ENCODE peak calls at places on chromosome 13, in ten cellular contexts. I is IMR-90; R is CD8-positive, alpha-beta memory T cell; W is mesenchymal stem cell; B is AG04450; G is HFF-Myc; Q is A549; F is AG10803; V is effector memory CD4-positive, alpha-beta T cell; Y is BE2C. S is an unnamed sample.

GRCh38 chr13:84994582-84994981 is 804.6 kb downstream of the SLITRK6 start:
- DNase-seq in I (no peak), R (no peak), W (peak; percentile 9), B (no peak), G (no peak), Q (peak; percentile 60), F (no peak), V (no peak), Y (no peak), S (no peak)

GRCh38 chr13:63288576-63288975 is 1872.9 kb upstream of the PCDH20 start:
- DNase-seq in I (peak; percentile 57), R (no peak), W (peak; percentile 22), B (no peak), G (no peak), Q (no peak), F (no peak), V (no peak), Y (no peak), S (peak; percentile 7)

GRCh38 chr13:46687810-46688209 is 109.2 kb downstream of the ESD start:
- DNase-seq in I (peak; percentile 46), R (no peak), W (peak; percentile 48), B (no peak), G (peak; percentile 26), Q (peak; percentile 36), F (no peak), V (no peak), Y (no peak), S (no peak)

GRCh38 chr13:101390461-101390860 is 25.8 kb downstream of the NALCN start:
- DNase-seq in I (peak; percentile 30), R (no peak), W (peak; percentile 58), B (no peak), G (peak; percentile 25), Q (no peak), F (peak; percentile 55), V (no peak), Y (no peak), S (no peak)

GRCh38 chr13:75675421-75675820 is 39.3 kb downstream of the LMO7 start:
- DNase-seq in I (peak; percentile 31), R (no peak), W (no peak), B (no peak), G (no peak), Q (no peak), F (peak; percentile 55), V (no peak), Y (no peak), S (no peak)

GRCh38 chr13:28022848-28023518 is 34.5 kb upstream of the URAD start:
- DNase-seq in I (peak; percentile 46), R (no peak), W (no peak), B (no peak), G (no peak), Q (no peak), F (peak; percentile 28), V (no peak), Y (no peak), S (no peak)

GRCh38 chr13:97394542-97394941 is 39.4 kb upstream of the RAP2A start:
- DNase-seq in I (no peak), R (no peak), W (no peak), B (no peak), G (no peak), Q (no peak), F (no peak), V (no peak), Y (no peak), S (no peak)

GRCh38 chr13:38767506-38768265 is 80.8 kb downstream of the FREM2 start:
- DNase-seq in I (no peak), R (no peak), W (no peak), B (no peak), G (no peak), Q (no peak), F (no peak), V (no peak), Y (no peak), S (no peak)

GRCh38 chr13:89726690-89727435 is 1620.6 kb upstream of the MIR17HG start:
- DNase-seq in I (peak; percentile 46), R (no peak), W (peak; percentile 57), B (peak; percentile 26), G (no peak), Q (peak; percentile 22), F (no peak), V (no peak), Y (no peak), S (peak; percentile 83)

GRCh38 chr13:112174476-112175110 is 107.6 kb downstream of the SOX1 start:
- DNase-seq in I (no peak), R (no peak), W (no peak), B (no peak), G (no peak), Q (no peak), F (no peak), V (no peak), Y (no peak), S (no peak)

GRCh38 chr13:111398715-111399299 is 78.4 kb downstream of the TEX29 start:
- DNase-seq in I (no peak), R (no peak), W (no peak), B (no peak), G (no peak), Q (no peak), F (peak; percentile 74), V (no peak), Y (no peak), S (no peak)

GRCh38 chr13:77475345-77476084 is 60.0 kb upstream of the SCEL start:
- DNase-seq in I (no peak), R (no peak), W (no peak), B (no peak), G (no peak), Q (no peak), F (no peak), V (no peak), Y (no peak), S (no peak)

GRCh38 chr13:77476456-77476855 is 59.0 kb upstream of the SCEL start:
- DNase-seq in I (no peak), R (no peak), W (no peak), B (no peak), G (no peak), Q (no peak), F (no peak), V (no peak), Y (no peak), S (no peak)

GRCh38 chr13:77479326-77479725 is 56.2 kb upstream of the SCEL start:
- DNase-seq in I (no peak), R (no peak), W (no peak), B (no peak), G (no peak), Q (no peak), F (no peak), V (no peak), Y (no peak), S (no peak)

GRCh38 chr13:77478645-77478997 is 56.9 kb upstream of the SCEL start:
- DNase-seq in I (no peak), R (no peak), W (no peak), B (no peak), G (no peak), Q (no peak), F (no peak), V (no peak), Y (no peak), S (no peak)

GRCh38 chr13:77477299-77477848 is 58.1 kb upstream of the SCEL start:
- DNase-seq in I (no peak), R (no peak), W (no peak), B (no peak), G (no peak), Q (no peak), F (no peak), V (no peak), Y (no peak), S (no peak)
- H3K4me3 ChIP-seq in I (no peak overlapping the region), R (no peak overlapping the region), W (peak overlapping the region; percentile 79), B (no peak overlapping the region), G (no peak overlapping the region), Q (no peak overlapping the region), F (no peak overlapping the region), V (no peak overlapping the region), Y (no peak overlapping the region), S (no peak overlapping the region)

GRCh38 chr13:20404488-20405222 is 121.0 kb downstream of the CRYL1 start:
- DNase-seq in I (no peak), R (no peak), W (no peak), B (no peak), G (no peak), Q (no peak), F (no peak), V (no peak), Y (no peak), S (no peak)

GRCh38 chr13:20403826-20404225 is 121.8 kb downstream of the CRYL1 start:
- DNase-seq in I (no peak), R (no peak), W (no peak), B (no peak), G (no peak), Q (no peak), F (no peak), V (no peak), Y (no peak), S (no peak)

GRCh38 chr13:20407759-20408158 is 117.9 kb downstream of the CRYL1 start:
- DNase-seq in I (no peak), R (no peak), W (no peak), B (no peak), G (no peak), Q (no peak), F (no peak), V (no peak), Y (no peak), S (no peak)

GRCh38 chr13:20408181-20408580 is 117.5 kb downstream of the CRYL1 start:
- DNase-seq in I (no peak), R (no peak), W (no peak), B (no peak), G (no peak), Q (no peak), F (no peak), V (no peak), Y (no peak), S (no peak)

DNA sequence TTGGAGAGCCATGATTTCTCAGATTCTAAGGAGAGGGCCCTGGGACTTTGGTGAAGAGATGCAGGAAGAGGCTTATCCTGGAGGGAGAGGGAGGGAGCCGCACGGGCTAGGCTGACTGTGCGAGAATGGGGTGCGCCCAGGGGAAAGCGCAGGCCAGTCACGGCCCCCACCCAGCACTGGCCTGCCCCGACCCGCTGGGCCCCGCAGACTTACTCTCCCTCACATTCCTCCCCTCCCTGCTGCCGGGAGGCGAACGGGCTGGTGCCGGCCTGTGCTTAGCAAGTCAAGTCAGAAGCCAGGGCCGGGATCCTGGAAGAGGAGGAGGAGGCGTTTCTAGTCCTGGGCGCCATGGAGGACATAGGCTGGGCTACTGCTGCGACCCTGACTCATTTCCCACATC is 120.0 kb downstream of the CRYL1 start:
- DNase-seq in I (no peak), R (no peak), W (no peak), B (no peak), G (no peak), Q (no peak), F (no peak), V (no peak), Y (no peak), S (no peak)
- H3K4me3 ChIP-seq in I (no peak overlapping the region), R (no peak overlapping the region), W (no peak overlapping the region), B (no peak overlapping the region), G (no peak overlapping the region), Q (no peak overlapping the region), F (no peak overlapping the region), V (no peak overlapping the region), Y (no peak overlapping the region), S (no peak overlapping the region)

GRCh38 chr13:93862259-93862658 is 617.2 kb downstream of the DCT start:
- DNase-seq in I (peak; percentile 60), R (no peak), W (peak; percentile 44), B (no peak), G (no peak), Q (no peak), F (peak; percentile 6), V (no peak), Y (no peak), S (no peak)
- H3K4me3 ChIP-seq in I (no peak overlapping the region), R (no peak overlapping the region), W (no peak overlapping the region), B (no peak overlapping the region), G (no peak overlapping the region), Q (no peak overlapping the region), F (no peak overlapping the region), V (no peak overlapping the region), Y (peak overlapping the region; percentile 5), S (no peak overlapping the region)

GRCh38 chr13:76884167-76884566 is 2.0 kb downstream of the KCTD12 start:
- DNase-seq in I (no peak), R (no peak), W (peak; percentile 59), B (no peak), G (peak; percentile 22), Q (no peak), F (peak; percentile 42), V (no peak), Y (peak; percentile 61), S (no peak)
- H3K4me3 ChIP-seq in I (peak overlapping the region; percentile 11), R (no peak overlapping the region), W (peak overlapping the region; percentile 95), B (peak overlapping the region; percentile 15), G (peak overlapping the region; percentile 71), Q (no peak overlapping the region), F (peak overlapping the region; percentile 71), V (peak overlapping the region; percentile 72), Y (peak overlapping the region; percentile 65), S (peak overlapping the region; percentile 70)

S was measured in skeletal muscle cell.